ENCODE peak calls at places on chromosome 1, in ten cellular contexts. O, A, L, E, Z, I, F, G, H and Y are unnamed samples. For H3K4me1, the result is how much of the 10 kb centered on the place peaks cover.

GRCh38 chr1:91490501-91490900 is 10.2 kb upstream of the CDC7 start:
- DNase-seq in I (no peak), O (no peak), G (no peak), Z (peak), A (no peak), E (no peak), L (no peak), F (peak), H (no peak), Y (no peak)

GRCh38 chr1:68197459-68197858 is 34.9 kb downstream of the WLS start:
- DNase-seq in F (no peak), H (no peak), O (no peak), I (no peak), Z (no peak), A (no peak), G (no peak), E (no peak), L (no peak), Y (no peak)

GRCh38 chr1:67674260-67675011 is 10.6 kb upstream of the GADD45A start:
- DNase-seq in H (no peak), Z (peak), E (no peak), G (no peak), L (peak), F (peak), I (peak), A (no peak), O (peak), Y (peak)

GRCh38 chr1:25875856-25876692 is 566 bp upstream of the PAQR7 start:
- DNase-seq in I (no peak), A (no peak), G (no peak), Z (no peak), H (peak), E (no peak), F (no peak), L (peak), O (no peak), Y (no peak)

GRCh38 chr1:240732390-240732789 is 120.4 kb upstream of the GREM2 start:
- DNase-seq in G (no peak), E (peak), I (peak), O (no peak), F (no peak), A (no peak), L (no peak), Z (peak), H (no peak), Y (peak)

GRCh38 chr1:66313446-66313845 is 220.5 kb upstream of the SGIP1 start:
- DNase-seq in F (no peak), L (no peak), H (no peak), I (peak), G (no peak), O (no peak), A (no peak), E (no peak), Z (peak), Y (no peak)

GRCh38 chr1:202221911-202222909 is 28.6 kb downstream of the LGR6 start:
- DNase-seq in F (no peak), E (peak), O (no peak), I (no peak), L (peak), A (no peak), G (no peak), H (no peak), Z (no peak), Y (no peak)

GRCh38 chr1:215188302-215188950 is 105.9 kb downstream of the KCNK2 start:
- DNase-seq in E (no peak), O (no peak), A (no peak), F (no peak), L (no peak), Z (no peak), G (no peak), I (no peak), H (no peak), Y (no peak)

GRCh38 chr1:23804183-23804582 is 3.6 kb upstream of the GALE start:
- DNase-seq in Z (no peak), O (no peak), L (no peak), G (no peak), H (no peak), I (no peak), F (no peak), E (no peak), A (no peak), Y (no peak)

GRCh38 chr1:109527098-109527811 is 12.4 kb upstream of the GPR61 start:
- DNase-seq in H (no peak), O (no peak), G (no peak), Z (no peak), I (no peak), E (no peak), A (no peak), L (no peak), F (no peak), Y (no peak)

GRCh38 chr1:18974616-18975015 is 18.1 kb upstream of the IFFO2 start:
- DNase-seq in E (no peak), L (no peak), G (no peak), Z (no peak), H (no peak), I (no peak), O (no peak), A (no peak), F (no peak), Y (no peak)

GRCh38 chr1:186722711-186723309 is 42.6 kb upstream of the PTGS2 start:
- DNase-seq in A (peak), F (peak), G (no peak), Z (peak), H (no peak), E (peak), O (no peak), I (peak), L (no peak), Y (peak)

GRCh38 chr1:224733021-224733911 is 117.1 kb downstream of the CNIH3 start:
- DNase-seq in O (no peak), E (peak), L (peak), A (no peak), I (peak), Z (peak), F (peak), H (no peak), G (no peak), Y (no peak)

GRCh38 chr1:52424238-52424637 is 19.8 kb downstream of the PRPF38A start:
- DNase-seq in E (no peak), I (no peak), G (no peak), H (no peak), L (no peak), F (no peak), A (no peak), O (peak), Z (peak), Y (no peak)

GRCh38 chr1:49102752-49103151 is 326.1 kb upstream of the BEND5 start:
- DNase-seq in O (no peak), H (no peak), E (no peak), I (peak), A (no peak), Z (peak), L (no peak), F (no peak), G (no peak), Y (no peak)

GRCh38 chr1:89378001-89378400 is 14.1 kb downstream of the GBP6 start:
- DNase-seq in I (no peak), Z (no peak), O (no peak), L (no peak), F (no peak), G (no peak), H (no peak), E (no peak), A (no peak), Y (no peak)

GRCh38 chr1:201719812-201720521 is 109.0 kb upstream of the IPO9 start:
- DNase-seq in I (peak), E (no peak), H (no peak), A (peak), Z (peak), L (no peak), O (no peak), G (peak), F (peak), Y (no peak)

GRCh38 chr1:116759636-116760035 is 5.4 kb downstream of the CD2 start:
- DNase-seq in O (no peak), L (no peak), I (no peak), A (no peak), E (no peak), H (no peak), G (no peak), Z (no peak), F (no peak), Y (no peak)

GRCh38 chr1:7805460-7805859 is 21.4 kb downstream of the PER3 start:
- DNase-seq in L (no peak), E (no peak), A (no peak), G (no peak), H (no peak), I (no peak), O (no peak), F (no peak), Z (no peak), Y (no peak)

GRCh38 chr1:33128781-33129180 is 47.8 kb downstream of the AZIN2 start:
- DNase-seq in A (no peak), Z (no peak), O (peak), F (no peak), E (no peak), G (no peak), L (no peak), I (no peak), H (no peak), Y (no peak)

GRCh38 chr1:181310560-181310959 is 172.8 kb upstream of the CACNA1E start:
- DNase-seq in E (no peak), O (no peak), H (no peak), A (no peak), L (no peak), I (peak), F (no peak), Z (no peak), G (no peak), Y (no peak)

GRCh38 chr1:206937437-206937836 is 8.8 kb downstream of the PIGR start:
- DNase-seq in F (no peak), L (no peak), G (no peak), A (no peak), I (no peak), H (no peak), E (no peak), O (no peak), Z (no peak), Y (no peak)

GRCh38 chr1:165387505-165387904 is 31.0 kb upstream of the LMX1A start:
- DNase-seq in O (no peak), I (no peak), Z (no peak), F (no peak), H (no peak), E (no peak), L (no peak), G (no peak), A (no peak), Y (no peak)

GRCh38 chr1:65421341-65422174 is 1.1 kb downstream of the LEPR start:
- DNase-seq in L (no peak), Z (peak), G (no peak), E (peak), H (no peak), F (no peak), A (no peak), O (no peak), I (peak), Y (no peak)

GRCh38 chr1:27508139-27508665 is 18.2 kb upstream of the WASF2 start:
- DNase-seq in A (no peak), L (no peak), G (no peak), H (no peak), O (no peak), Z (no peak), I (no peak), F (no peak), E (no peak), Y (peak)

GRCh38 chr1:156931974-156932710 is 11.7 kb downstream of the LRRC71 start:
- DNase-seq in Z (no peak), O (no peak), G (no peak), I (no peak), H (no peak), A (no peak), F (no peak), L (no peak), E (no peak), Y (peak)

GRCh38 chr1:4044967-4045366 is 144.9 kb upstream of the C1orf174 start:
- DNase-seq in G (no peak), E (no peak), F (no peak), H (no peak), Z (no peak), L (no peak), I (no peak), A (no peak), O (no peak), Y (no peak)

GRCh38 chr1:210516092-210516491 is 187.4 kb downstream of the HHAT start:
- DNase-seq in H (no peak), O (no peak), F (no peak), Z (no peak), G (no peak), I (no peak), L (no peak), A (no peak), E (no peak), Y (no peak)

GRCh38 chr1:72439036-72439435 is 156.7 kb upstream of the NEGR1 start:
- DNase-seq in G (no peak), L (no peak), Z (peak), F (no peak), H (no peak), O (no peak), A (no peak), E (no peak), I (peak), Y (no peak)

DNA sequence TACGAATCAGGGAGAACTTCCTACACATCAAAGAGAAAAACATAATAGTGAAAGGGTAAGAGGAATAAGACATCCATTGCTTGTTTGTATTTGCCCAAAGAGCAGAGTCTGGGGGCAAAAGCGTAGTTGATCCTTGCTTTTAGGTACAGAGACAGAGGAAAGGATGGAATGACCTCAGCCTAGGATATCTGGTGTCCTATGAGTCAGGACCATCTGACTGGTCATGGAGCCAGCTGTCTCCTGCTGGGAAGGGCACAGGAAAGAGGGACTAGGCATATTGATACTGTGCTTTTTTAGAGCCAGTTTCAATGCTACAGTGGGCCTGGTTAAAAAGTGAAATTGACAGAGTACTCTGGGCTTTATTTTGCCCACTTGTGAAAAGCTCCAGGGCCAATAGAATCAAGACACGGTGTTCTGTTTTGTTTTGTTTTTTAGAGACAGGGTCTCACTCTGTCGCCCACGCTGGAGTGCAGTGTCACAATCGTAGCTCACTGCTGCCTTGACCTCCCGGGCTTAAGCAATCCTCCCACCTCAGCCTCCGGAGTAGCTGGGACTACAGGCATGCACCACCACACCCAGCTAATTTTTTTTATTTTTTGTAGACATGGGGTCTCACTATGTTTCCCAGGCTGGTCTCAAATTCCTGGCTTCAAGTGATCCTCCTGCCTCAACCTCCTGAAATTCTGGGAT is 3.2 kb downstream of the PLEKHO1 start:
- DNase-seq in G (no peak), E (no peak), H (no peak), O (no peak), I (peak), L (no peak), A (no peak), Z (peak), F (no peak), Y (peak)
- H3K4me1 ChIP-seq in G (under half), E (half or more), H (under half), O (under half), I (under half), L (under half), A (under half), Z (under half), F (under half), Y (under half)

DNA sequence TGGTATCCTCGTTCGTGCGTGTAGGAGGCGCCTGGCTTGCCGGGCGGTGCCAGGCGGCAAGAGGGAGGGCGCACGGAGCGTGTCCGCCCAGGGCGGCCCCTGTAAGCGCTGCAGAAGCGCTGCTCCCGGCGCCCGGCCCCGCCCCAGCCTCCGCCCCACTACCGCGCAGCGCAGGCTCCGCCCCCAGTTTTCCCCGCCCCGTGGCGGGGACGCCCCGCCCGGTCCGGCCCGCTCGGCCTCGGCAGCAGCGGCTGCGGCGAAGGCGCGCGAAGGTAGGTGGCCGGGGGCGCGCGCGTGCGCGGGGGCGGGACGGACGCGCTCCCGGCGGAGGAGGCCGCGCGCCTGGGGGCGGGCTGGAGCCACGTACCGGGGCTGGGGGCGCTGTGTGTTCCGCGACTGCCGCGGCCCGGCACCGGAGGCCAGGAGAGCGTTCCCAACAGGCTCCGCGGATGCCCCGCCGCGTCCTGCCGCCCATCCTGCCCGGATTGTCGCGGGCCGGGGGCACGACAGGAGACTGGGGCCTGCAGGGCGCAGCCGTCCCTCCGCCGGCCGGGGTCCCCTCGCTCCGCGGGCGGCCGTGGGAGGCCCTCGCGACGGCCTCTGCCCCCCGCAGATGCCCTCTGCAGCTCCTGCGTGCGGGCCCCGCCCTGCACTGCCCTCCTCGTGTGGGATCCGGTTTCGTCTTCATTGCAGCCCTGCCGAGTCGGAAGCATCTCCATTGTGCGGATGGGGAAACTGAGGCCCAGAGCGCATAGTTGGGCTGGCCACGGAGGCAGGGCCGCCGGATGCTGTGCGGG is 7.7 kb upstream of the CROCC start:
- DNase-seq in F (peak), E (peak), A (peak), I (peak), G (peak), O (peak), L (peak), Z (peak), H (peak), Y (peak)
- H3K4me1 ChIP-seq in F (under half), E (under half), A (under half), I (under half), G (under half), O (under half), L (under half), Z (under half), H (under half), Y (under half)

GRCh38 chr1:54109131-54110105 is 43.4 kb downstream of the CDCP2 start:
- DNase-seq in F (no peak), L (no peak), Z (no peak), H (no peak), E (no peak), A (no peak), G (no peak), I (peak), O (no peak), Y (no peak)

GRCh38 chr1:54110991-54111390 is 41.8 kb downstream of the CDCP2 start:
- DNase-seq in O (no peak), I (no peak), Z (no peak), A (no peak), H (no peak), G (no peak), L (no peak), F (no peak), E (no peak), Y (no peak)

GRCh38 chr1:54105736-54106269 is 47.0 kb downstream of the CDCP2 start:
- DNase-seq in H (no peak), F (no peak), O (no peak), L (no peak), I (no peak), E (peak), Z (no peak), G (no peak), A (no peak), Y (peak)

GRCh38 chr1:54107131-54107530 is 45.7 kb downstream of the CDCP2 start:
- DNase-seq in L (no peak), A (no peak), E (peak), O (no peak), I (peak), G (no peak), H (no peak), Z (peak), F (no peak), Y (peak)

GRCh38 chr1:54108156-54108555 is 44.6 kb downstream of the CDCP2 start:
- DNase-seq in Z (no peak), E (no peak), A (no peak), L (no peak), H (no peak), O (no peak), I (no peak), F (no peak), G (no peak), Y (no peak)
- H3K4me1 ChIP-seq in Z (under half), E (under half), A (under half), L (under half), H (under half), O (under half), I (under half), F (under half), G (under half), Y (under half)

GRCh38 chr1:931380-932177 is 7.9 kb downstream of the SAMD11 start:
- DNase-seq in I (no peak), Z (no peak), F (no peak), L (no peak), E (no peak), G (no peak), A (no peak), H (no peak), O (no peak), Y (peak)
- H3K4me1 ChIP-seq in I (under half), Z (under half), F (under half), L (under half), E (under half), G (under half), A (under half), H (under half), O (under half), Y (under half)

GRCh38 chr1:227732586-227733308 is 2.4 kb downstream of the JMJD4 start:
- DNase-seq in A (no peak), F (no peak), H (no peak), L (no peak), G (no peak), E (no peak), O (no peak), I (no peak), Z (no peak), Y (no peak)

GRCh38 chr1:227731696-227732585 is 3.2 kb downstream of the JMJD4 start:
- DNase-seq in O (no peak), E (no peak), L (no peak), I (no peak), G (no peak), Z (no peak), F (no peak), A (peak), H (no peak), Y (no peak)

GRCh38 chr1:227730630-227731151 is 4.4 kb downstream of the JMJD4 start:
- DNase-seq in A (no peak), O (no peak), F (no peak), G (peak), L (no peak), Z (no peak), I (no peak), E (no peak), H (no peak), Y (no peak)

GRCh38 chr1:227729881-227730629 is 5.0 kb downstream of the JMJD4 start:
- DNase-seq in O (no peak), L (no peak), I (peak), F (peak), E (peak), Z (peak), A (peak), H (no peak), G (peak), Y (peak)

GRCh38 chr1:227731241-227731677 is 3.8 kb downstream of the JMJD4 start:
- DNase-seq in F (no peak), L (no peak), I (no peak), H (no peak), Z (no peak), G (peak), O (no peak), E (no peak), A (peak), Y (no peak)
- H3K4me1 ChIP-seq in F (under half), L (under half), I (under half), H (under half), Z (under half), G (under half), O (under half), E (under half), A (under half), Y (under half)

GRCh38 chr1:16149702-16150488 is 6.0 kb downstream of the EPHA2 start:
- DNase-seq in I (no peak), O (no peak), F (no peak), Z (no peak), H (no peak), A (no peak), E (no peak), L (no peak), G (no peak), Y (no peak)

GRCh38 chr1:16149146-16149545 is 6.7 kb downstream of the EPHA2 start:
- DNase-seq in F (no peak), H (no peak), G (no peak), L (no peak), A (no peak), O (no peak), I (no peak), Z (no peak), E (no peak), Y (no peak)

GRCh38 chr1:16151985-16152384 is 3.9 kb downstream of the EPHA2 start:
- DNase-seq in H (no peak), E (no peak), F (no peak), A (no peak), Z (no peak), L (no peak), I (no peak), O (no peak), G (no peak), Y (no peak)

GRCh38 chr1:16151200-16151708 is 4.6 kb downstream of the EPHA2 start:
- DNase-seq in E (no peak), G (no peak), A (no peak), L (no peak), F (no peak), O (no peak), H (no peak), Z (no peak), I (peak), Y (peak)

GRCh38 chr1:16150508-16150907 is 5.4 kb downstream of the EPHA2 start:
- DNase-seq in A (no peak), L (no peak), Z (no peak), H (no peak), I (no peak), O (no peak), E (no peak), G (no peak), F (no peak), Y (no peak)
- H3K4me1 ChIP-seq in A (under half), L (under half), Z (half or more), H (under half), I (under half), O (under half), E (half or more), G (under half), F (under half), Y (half or more)